ENCODE peak calls at places on chromosome 6, in five cellular contexts. B is K562, R is GM12878, I is H1, Z is HepG2. U is an unnamed sample.

GRCh38 chr6:7891098-7891872 is 19.3 kb downstream of the TXNDC5 start:
- DNase-seq in Z (no peak), R (no peak), B (no peak), I (no peak), U (no peak)

GRCh38 chr6:37393530-37393929 is 39.5 kb upstream of the CMTR1 start:
- DNase-seq in B (peak), I (no peak), Z (no peak), R (no peak), U (no peak)

GRCh38 chr6:149454405-149454848 is 30.4 kb downstream of the ZC3H12D start:
- DNase-seq in Z (no peak), I (no peak), R (no peak), B (no peak), U (no peak)

GRCh38 chr6:47169785-47170685 is 127.9 kb upstream of the ADGRF1 start:
- DNase-seq in R (no peak), Z (no peak), B (no peak), I (no peak), U (no peak)

GRCh38 chr6:89359561-89359960 is 7.0 kb upstream of the UBE2J1 start:
- DNase-seq in B (no peak), Z (no peak), I (no peak), R (no peak), U (peak)

GRCh38 chr6:113672691-113673149 is 184.4 kb upstream of the MARCKS start:
- DNase-seq in B (no peak), R (no peak), Z (peak), I (no peak), U (no peak)

GRCh38 chr6:107750398-107750797 is 73.7 kb downstream of the SCML4 start:
- DNase-seq in B (no peak), I (no peak), R (no peak), Z (no peak), U (no peak)

GRCh38 chr6:11585426-11586016 is 48.0 kb downstream of the TMEM170B start:
- DNase-seq in I (no peak), Z (peak), R (peak), B (peak), U (peak)

GRCh38 chr6:76490456-76490855 is 418.0 kb upstream of the IMPG1 start:
- DNase-seq in B (no peak), R (no peak), I (no peak), Z (no peak), U (no peak)

GRCh38 chr6:44035621-44036020 is 91.6 kb downstream of the MRPL14 start:
- DNase-seq in I (no peak), Z (no peak), R (no peak), B (no peak), U (no peak)

GRCh38 chr6:165118736-165119135 is 190.7 kb downstream of the C6orf118 start:
- DNase-seq in R (no peak), B (no peak), Z (no peak), I (no peak), U (no peak)

GRCh38 chr6:145904878-145905277 is 59.3 kb downstream of the SHPRH start:
- DNase-seq in I (no peak), R (no peak), B (no peak), Z (no peak), U (no peak)

GRCh38 chr6:24858154-24858801 is 59.6 kb upstream of the ARMH2 start:
- DNase-seq in I (no peak), B (no peak), Z (no peak), R (peak), U (no peak)

GRCh38 chr6:56732517-56732916 is 89.8 kb upstream of the DST start:
- DNase-seq in B (no peak), I (no peak), Z (no peak), R (no peak), U (no peak)

GRCh38 chr6:41693281-41693838 is 42.0 kb downstream of the TFEB start:
- DNase-seq in R (no peak), I (no peak), B (no peak), Z (no peak), U (no peak)

GRCh38 chr6:613981-614380 is 42.9 kb downstream of the HUS1B start:
- DNase-seq in B (no peak), R (no peak), I (no peak), Z (no peak), U (no peak)

GRCh38 chr6:84220809-84221409 is 6.5 kb downstream of the CEP162 start:
- DNase-seq in B (no peak), I (no peak), Z (no peak), R (no peak), U (peak)

GRCh38 chr6:10733151-10733715 is 10.4 kb downstream of the TMEM14C start:
- DNase-seq in R (no peak), B (no peak), Z (no peak), I (peak), U (peak)

DNA sequence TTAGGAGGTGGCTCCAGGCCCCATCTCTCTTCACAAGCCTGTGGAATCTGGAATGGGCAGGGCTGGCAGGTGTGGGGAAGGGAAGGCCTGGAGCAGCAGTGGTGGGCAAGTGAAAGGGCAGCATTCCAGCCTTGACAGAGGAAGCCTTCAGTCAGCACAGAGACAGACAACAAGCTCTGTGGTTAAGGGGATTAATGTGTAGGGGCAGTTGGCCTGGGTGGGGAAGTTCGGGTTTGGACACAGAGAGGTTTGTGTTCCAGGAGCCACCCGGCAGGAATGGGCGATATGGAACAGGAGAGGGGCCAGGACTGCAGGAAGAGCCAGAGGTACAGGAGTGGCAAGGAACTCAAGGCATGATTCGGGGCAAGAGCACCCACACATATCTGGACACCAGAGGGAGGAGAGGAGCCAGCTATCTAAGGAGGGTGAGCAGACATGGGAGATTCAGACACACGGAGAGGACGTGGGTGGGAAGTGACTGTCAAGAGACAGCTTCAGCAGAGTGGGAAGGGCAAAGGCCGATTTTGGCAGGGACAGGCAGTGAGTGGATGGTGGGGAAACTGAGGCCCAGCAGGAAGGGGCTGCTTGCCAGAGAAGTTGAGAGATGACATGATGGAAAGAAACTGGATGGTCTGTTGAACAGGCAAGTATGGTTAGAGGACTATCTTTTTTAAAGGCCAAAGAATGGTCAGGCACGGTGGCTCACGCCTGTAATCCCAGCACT is 2.5 kb upstream of the SLC44A4 start:
- DNase-seq in B (no peak), Z (no peak), I (no peak), R (no peak), U (no peak)
- TF ChIP-seq CTCF in B (no peak), Z (no peak), I (no peak), R (no peak), U (no peak)

GRCh38 chr6:133955136-133955576 is 2.1 kb downstream of the TBPL1 start:
- DNase-seq in B (no peak), I (no peak), R (no peak), Z (no peak), U (no peak)
- H3K27ac ChIP-seq in B (peak), I (no peak), R (no peak), Z (no peak), U (no peak)

DNA sequence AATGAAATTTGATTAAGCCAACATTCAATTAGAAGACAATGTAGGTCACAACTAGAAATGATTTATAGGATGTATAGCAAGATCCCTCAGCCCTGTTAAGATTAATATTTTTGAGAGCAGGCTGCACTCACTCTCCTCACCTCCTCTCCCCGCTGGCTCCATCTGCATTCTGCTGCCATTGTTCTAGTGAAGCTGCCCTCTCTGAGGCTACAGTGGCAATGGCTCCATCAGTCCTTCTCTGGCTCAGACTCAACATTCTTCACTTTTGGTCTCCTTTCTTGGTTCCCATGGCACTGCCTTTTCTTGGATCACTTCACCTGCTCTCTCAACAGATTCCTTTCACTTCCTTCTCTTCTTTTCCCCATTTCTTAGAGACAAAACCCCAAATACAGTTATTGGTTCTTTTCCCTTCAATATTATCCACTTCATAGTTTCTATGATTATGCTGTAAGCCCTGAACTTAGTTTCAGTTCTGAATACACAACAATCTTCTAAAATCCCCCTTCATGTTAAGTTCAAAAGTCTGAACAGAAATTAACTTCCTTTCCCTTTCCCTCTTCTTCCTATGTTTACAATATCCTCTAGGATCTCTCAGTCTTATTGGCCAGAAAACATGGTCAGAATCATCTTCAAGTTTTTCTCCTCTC is 57.5 kb downstream of the OGFRL1 start:
- DNase-seq in Z (no peak), I (no peak), B (no peak), R (no peak), U (no peak)
- TF ChIP-seq CREB1 in Z (no peak), I (no peak), B (no peak), R (no peak), U (no peak)

DNA sequence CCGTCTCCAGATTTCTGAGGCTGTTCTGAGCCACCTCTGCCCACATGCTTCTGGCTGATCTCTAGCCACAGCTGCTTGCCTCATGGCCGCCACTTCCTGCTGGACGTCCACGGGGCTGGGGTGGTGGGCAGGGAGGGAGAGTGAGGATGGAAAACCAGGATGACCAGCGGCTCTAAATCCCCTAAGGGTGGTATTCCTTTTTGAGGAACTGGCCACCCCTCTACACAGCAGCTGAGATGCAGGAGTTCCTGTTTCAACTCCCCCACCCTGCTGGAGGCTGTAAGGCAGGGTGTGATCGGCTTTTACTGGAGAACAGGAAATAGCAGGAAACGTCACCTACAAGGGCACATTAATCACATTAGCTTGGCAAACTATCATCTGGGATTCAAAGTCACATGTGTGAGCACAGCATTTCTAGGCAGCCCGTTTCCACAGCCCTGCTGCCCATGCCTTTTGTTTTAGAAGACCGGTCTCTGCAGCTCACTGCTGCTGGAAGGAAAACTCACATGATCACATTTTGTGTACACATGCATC is 181.6 kb upstream of the ECI2 start:
- DNase-seq in R (no peak), B (no peak), I (no peak), Z (no peak), U (no peak)
- TF ChIP-seq CTCF in R (no peak), B (no peak), I (no peak), Z (no peak), U (no peak)

GRCh38 chr6:111743318-111743717 is 129.9 kb downstream of the FYN start:
- DNase-seq in B (no peak), R (no peak), I (no peak), Z (no peak), U (no peak)
- H3K27ac ChIP-seq in B (no peak), R (no peak), I (no peak), Z (no peak), U (no peak)

DNA sequence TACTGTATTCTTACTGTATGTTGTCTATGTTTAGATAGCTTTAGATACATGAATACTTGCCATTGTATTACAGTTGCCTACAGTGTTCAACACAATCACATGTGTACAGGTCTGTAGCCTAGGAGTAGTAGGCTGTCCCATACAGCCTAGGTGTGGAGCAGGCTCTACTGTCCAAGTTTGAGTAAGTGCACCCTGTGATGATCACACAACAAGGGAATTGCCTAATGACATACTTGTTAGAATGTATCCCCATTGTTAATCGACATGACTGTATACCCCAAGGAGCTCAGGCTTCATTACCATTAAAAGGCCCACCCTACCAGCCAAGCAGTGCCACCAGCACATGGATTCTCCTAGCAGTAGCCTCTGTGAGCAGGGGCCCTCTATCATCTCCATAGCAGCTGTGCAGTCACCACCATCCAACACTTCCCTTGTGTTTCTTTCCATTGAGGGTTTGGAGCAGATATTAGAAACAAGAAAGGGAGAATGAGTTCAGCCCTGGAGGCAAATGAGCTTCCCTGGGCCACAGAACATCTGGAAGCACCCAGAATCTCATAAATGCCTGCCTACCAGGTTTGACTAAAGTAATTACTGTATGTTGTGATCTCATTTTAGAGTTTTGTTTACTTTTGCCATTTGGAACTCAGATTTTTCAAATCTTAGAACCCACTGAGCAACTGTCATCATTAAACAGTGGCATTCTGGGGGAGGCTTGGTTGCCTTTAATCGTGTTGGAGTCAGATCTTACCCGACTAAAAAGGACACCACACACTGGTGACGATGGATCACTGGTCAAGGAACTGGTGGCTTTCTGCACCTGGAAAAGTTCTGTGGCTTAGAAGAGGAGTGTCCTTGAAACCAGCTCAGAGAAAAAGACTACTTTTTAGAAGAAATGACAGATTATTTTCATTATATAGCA is 104.8 kb downstream of the TULP4 start:
- DNase-seq in R (no peak), B (no peak), I (no peak), Z (no peak), U (no peak)
- TF ChIP-seq CREB1 in R (no peak), B (no peak), I (no peak), Z (no peak), U (no peak)

GRCh38 chr6:13454286-13455221 is 32.8 kb downstream of the GFOD1 start:
- DNase-seq in B (no peak), Z (no peak), I (no peak), R (peak), U (no peak)
- TF ChIP-seq CTCF in B (peak), Z (peak), I (no peak), R (peak), U (peak)

DNA sequence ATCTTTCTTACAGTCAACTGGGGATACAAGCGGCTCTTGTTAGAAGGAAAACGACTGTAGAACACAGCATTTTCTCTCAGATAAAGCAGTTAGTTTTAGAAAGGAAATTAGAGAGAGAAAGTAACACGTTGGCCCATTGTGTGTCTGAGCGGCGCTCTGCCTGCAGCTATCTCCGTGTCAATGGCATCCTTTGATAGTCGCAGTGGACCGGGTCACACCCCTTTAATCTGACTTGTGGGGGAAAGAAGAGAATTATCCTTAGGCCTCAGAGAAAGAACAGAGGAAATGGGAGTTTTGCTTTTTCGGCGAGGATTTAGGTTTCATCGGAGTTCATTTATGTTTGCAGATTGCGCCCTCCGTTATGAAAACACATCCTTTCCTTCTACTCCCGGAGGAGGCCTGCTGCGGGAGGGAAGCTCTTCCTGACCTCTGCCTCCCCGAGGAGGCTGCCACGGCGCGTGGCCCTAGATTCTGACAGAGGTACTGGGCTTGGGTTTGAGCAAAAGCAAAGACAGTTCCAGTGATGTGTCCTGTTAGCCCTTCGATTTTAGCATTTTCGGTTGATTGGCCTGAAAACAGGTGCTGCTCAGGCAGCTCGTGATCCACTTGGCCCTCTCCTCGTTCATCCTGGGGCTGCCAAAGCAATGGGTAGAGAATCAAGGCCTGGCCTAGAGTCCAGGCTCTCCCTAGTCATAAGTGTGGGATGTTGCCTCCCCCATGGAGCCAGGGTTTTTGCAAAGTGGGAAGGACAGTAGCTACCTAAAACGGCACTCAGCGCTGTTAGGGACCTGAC is 74.9 kb downstream of the ZDHHC14 start:
- DNase-seq in I (peak), B (peak), Z (no peak), R (no peak), U (peak)
- H3K27ac ChIP-seq in I (no peak), B (peak), Z (no peak), R (no peak), U (peak)

GRCh38 chr6:27428966-27429365 is 40.4 kb downstream of the ZNF391 start:
- DNase-seq in B (no peak), I (no peak), Z (no peak), R (no peak), U (no peak)
- TF ChIP-seq CREB1 in B (no peak), I (no peak), Z (no peak), R (no peak), U (no peak)

U was measured in GM23338.